ENCODE peak calls at places on chromosome 9, in nine cellular contexts. F is adrenal gland, X is colonic mucosa, R is HCT116, C is suprapubic skin, Z is fibroblast of lung, B is PC-3, U is coronary artery, P is right lobe of liver. J is an unnamed sample.

GRCh38 chr9:111974092-111974681 is 77.6 kb downstream of the UGCG start:
- DNase-seq in F (peak), X (peak), R (no peak), C (no peak), Z (peak), B (peak), U (no peak), P (no peak), J (no peak)

GRCh38 chr9:79300153-79300552 is 271.6 kb upstream of the TLE4 start:
- DNase-seq in F (no peak), X (no peak), R (no peak), C (no peak), Z (no peak), B (no peak), U (no peak), P (no peak), J (no peak)

GRCh38 chr9:123329329-123329955 is 26.6 kb upstream of the CRB2 start:
- DNase-seq in F (no peak), X (peak), R (no peak), C (no peak), Z (no peak), B (peak), U (no peak), P (no peak), J (no peak)

GRCh38 chr9:79896390-79896789 is 324.6 kb downstream of the TLE4 start:
- DNase-seq in F (no peak), X (no peak), R (no peak), C (no peak), Z (peak), B (peak), U (no peak), P (no peak), J (no peak)

GRCh38 chr9:100731557-100731956 is 153.7 kb downstream of the CAVIN4 start:
- DNase-seq in F (no peak), X (no peak), R (no peak), C (no peak), Z (no peak), B (no peak), U (no peak), P (no peak), J (no peak)

GRCh38 chr9:71145179-71145578 is 23.8 kb upstream of the TRPM3 start:
- DNase-seq in F (peak), X (no peak), R (no peak), C (no peak), Z (no peak), B (no peak), U (no peak), P (no peak), J (no peak)

GRCh38 chr9:129998491-129999122 is 44.4 kb downstream of the FNBP1 start:
- DNase-seq in F (no peak), X (no peak), R (no peak), C (no peak), Z (no peak), B (no peak), U (no peak), P (no peak), J (no peak)

GRCh38 chr9:35679766-35680330 is 6.1 kb downstream of the CA9 start:
- DNase-seq in F (no peak), X (no peak), R (no peak), C (no peak), Z (peak), B (no peak), U (no peak), P (no peak), J (no peak)

GRCh38 chr9:132069046-132069898 is 10.4 kb downstream of the MED27 start:
- DNase-seq in F (no peak), X (no peak), R (no peak), C (no peak), Z (peak), B (peak), U (no peak), P (no peak), J (no peak)

GRCh38 chr9:116806075-116806474 is 119.0 kb downstream of the TRIM32 start:
- DNase-seq in F (no peak), X (no peak), R (no peak), C (no peak), Z (no peak), B (peak), U (no peak), P (no peak), J (no peak)

GRCh38 chr9:109751253-109751652 is 28.7 kb upstream of the PALM2AKAP2 start:
- DNase-seq in F (no peak), X (no peak), R (no peak), C (no peak), Z (peak), B (peak), U (no peak), P (no peak), J (no peak)

GRCh38 chr9:120950421-120951388 is 24.1 kb upstream of the TRAF1 start:
- DNase-seq in F (no peak), X (no peak), R (no peak), C (no peak), Z (no peak), B (no peak), U (no peak), P (no peak), J (no peak)

GRCh38 chr9:111393971-111394370 is 63.9 kb upstream of the OR2K2 start:
- DNase-seq in F (no peak), X (no peak), R (no peak), C (no peak), Z (peak), B (no peak), U (no peak), P (no peak), J (no peak)

GRCh38 chr9:20573023-20573422 is 49.3 kb downstream of the MLLT3 start:
- DNase-seq in F (no peak), X (no peak), R (no peak), C (no peak), Z (no peak), B (no peak), U (no peak), P (no peak), J (no peak)

GRCh38 chr9:114691046-114691955 is 9.3 kb upstream of the TEX48 start:
- DNase-seq in F (no peak), X (no peak), R (peak), C (no peak), Z (peak), B (peak), U (no peak), P (no peak), J (no peak)

GRCh38 chr9:136847065-136847826 is 2.0 kb upstream of the PHPT1 start:
- DNase-seq in F (no peak), X (peak), R (peak), C (no peak), Z (peak), B (peak), U (peak), P (no peak), J (no peak)

GRCh38 chr9:129333961-129334743 is 156.1 kb upstream of the IER5L start:
- DNase-seq in F (peak), X (peak), R (peak), C (peak), Z (peak), B (peak), U (peak), P (peak), J (peak)

GRCh38 chr9:87602933-87603643 is 105.4 kb downstream of the DAPK1 start:
- DNase-seq in F (no peak), X (no peak), R (no peak), C (no peak), Z (no peak), B (no peak), U (no peak), P (no peak), J (no peak)

GRCh38 chr9:128113526-128114325 is 13.8 kb downstream of the PTGES2 start:
- DNase-seq in F (peak), X (no peak), R (no peak), C (no peak), Z (no peak), B (no peak), U (no peak), P (peak), J (peak)

GRCh38 chr9:110303136-110303535 is 34.5 kb downstream of the TXNDC8 start:
- DNase-seq in F (no peak), X (no peak), R (no peak), C (no peak), Z (no peak), B (no peak), U (no peak), P (no peak), J (no peak)

GRCh38 chr9:91071185-91071990 is 269.8 kb downstream of the SYK start:
- DNase-seq in F (no peak), X (no peak), R (no peak), C (no peak), Z (peak), B (peak), U (peak), P (no peak), J (peak)

GRCh38 chr9:127574089-127574921 is 37.8 kb upstream of the STXBP1 start:
- DNase-seq in F (peak), X (peak), R (no peak), C (no peak), Z (peak), B (peak), U (no peak), P (no peak), J (peak)

GRCh38 chr9:101449071-101449721 is 13.6 kb upstream of the ALDOB start:
- DNase-seq in F (peak), X (peak), R (peak), C (peak), Z (peak), B (peak), U (peak), P (peak), J (peak)

GRCh38 chr9:118305371-118305770 is 601.2 kb downstream of the TLR4 start:
- DNase-seq in F (peak), X (no peak), R (no peak), C (no peak), Z (no peak), B (no peak), U (no peak), P (no peak), J (no peak)

GRCh38 chr9:89850633-89851325 is 246.0 kb downstream of the GADD45G start:
- DNase-seq in F (peak), X (peak), R (no peak), C (peak), Z (peak), B (peak), U (peak), P (no peak), J (no peak)

GRCh38 chr9:136587145-136587943 is 41.5 kb upstream of the NOTCH1 start:
- DNase-seq in F (peak), X (peak), R (no peak), C (no peak), Z (peak), B (no peak), U (no peak), P (no peak), J (no peak)

GRCh38 chr9:112061152-112061740 is 113.9 kb downstream of the SUSD1 start:
- DNase-seq in F (peak), X (peak), R (peak), C (no peak), Z (peak), B (peak), U (no peak), P (no peak), J (peak)

DNA sequence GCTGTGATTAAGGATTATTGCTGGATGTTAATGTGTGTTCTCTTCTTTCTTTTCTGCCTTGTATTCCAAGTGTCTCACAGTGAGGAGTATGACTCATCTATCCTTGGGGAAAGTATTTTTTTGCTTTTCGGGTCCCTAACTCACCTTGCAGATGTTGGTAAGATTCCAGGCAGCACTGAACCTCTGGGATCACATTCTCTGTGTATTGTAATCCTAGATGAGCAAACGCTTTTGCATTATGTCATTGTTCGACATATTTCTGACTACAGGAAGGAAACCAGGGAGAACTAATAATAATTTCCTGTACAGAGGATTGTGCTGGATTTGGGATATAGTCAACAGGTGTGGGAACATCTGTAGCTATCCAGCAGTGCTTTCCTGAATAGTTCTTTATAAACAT is 246.1 kb upstream of the TUT7 start:
- DNase-seq in F (no peak), X (no peak), R (no peak), C (no peak), Z (peak), B (peak), U (no peak), P (no peak), J (no peak)
- H3K27ac ChIP-seq in F (no peak), X (no peak), R (no peak), C (no peak), Z (no peak), B (no peak), U (no peak), P (no peak), J (peak)

GRCh38 chr9:4393806-4394523 is 94.1 kb upstream of the GLIS3 start:
- DNase-seq in F (no peak), X (no peak), R (no peak), C (no peak), Z (no peak), B (no peak), U (no peak), P (no peak), J (no peak)
- TF ChIP-seq CTCF in F (no peak), X (no peak), R (no peak), C (no peak), Z (no peak), B (no peak), U (no peak), P (no peak), J (no peak)

DNA sequence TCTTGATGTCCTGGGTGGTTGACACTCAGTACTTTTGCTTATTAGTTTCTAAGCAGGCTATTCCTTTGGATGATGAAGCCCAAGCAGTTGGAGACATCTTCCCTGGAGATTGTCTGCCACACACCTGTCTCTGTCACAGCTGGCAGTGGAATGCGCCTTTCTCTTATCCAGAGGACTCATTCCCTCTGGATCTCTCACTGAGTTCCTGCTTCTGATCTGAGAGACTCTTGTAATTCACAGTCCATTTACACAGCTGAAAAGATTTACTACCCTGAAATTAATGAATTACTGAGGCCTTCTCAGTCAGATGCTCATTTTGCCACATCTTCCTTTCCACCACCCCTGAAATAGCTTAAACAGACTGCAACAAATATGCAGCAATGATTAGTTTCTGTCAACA is 15.9 kb downstream of the TAL2 start:
- DNase-seq in F (no peak), X (no peak), R (no peak), C (no peak), Z (no peak), B (no peak), U (no peak), P (no peak), J (no peak)
- H3K4me3 ChIP-seq in F (no peak), X (no peak), R (no peak), C (no peak), Z (no peak), B (no peak), U (no peak), P (no peak), J (no peak)

GRCh38 chr9:37984672-37985611 is 81.0 kb upstream of the SLC25A51 start:
- DNase-seq in F (peak), X (peak), R (no peak), C (no peak), Z (peak), B (peak), U (no peak), P (peak), J (peak)
- H3K27ac ChIP-seq in F (no peak), X (no peak), R (peak), C (no peak), Z (peak), B (peak), U (no peak), P (no peak), J (peak)

DNA sequence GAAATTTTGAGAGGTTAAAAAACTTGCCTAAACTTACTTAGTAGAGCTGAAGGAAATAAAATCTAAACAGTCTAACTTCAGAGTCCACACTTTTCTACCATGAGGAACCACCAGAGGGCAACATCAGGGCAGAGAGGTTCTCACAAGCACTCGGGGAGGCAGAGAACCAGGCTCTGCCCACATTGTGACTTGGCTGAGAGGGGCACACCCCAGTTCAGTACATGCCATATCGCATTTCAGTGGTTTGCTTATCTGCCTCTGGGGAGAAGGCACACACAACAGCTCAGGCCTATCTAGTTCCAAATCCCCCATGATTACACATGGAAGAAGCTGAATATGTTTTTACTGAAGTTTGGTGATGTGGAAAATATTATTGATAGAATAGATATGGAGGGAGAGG is 49.2 kb downstream of the EQTN start:
- DNase-seq in F (peak), X (peak), R (peak), C (no peak), Z (peak), B (peak), U (no peak), P (no peak), J (no peak)
- TF ChIP-seq CTCF in F (peak), X (peak), R (peak), C (peak), Z (peak), B (peak), U (peak), P (peak), J (peak)

GRCh38 chr9:36897019-36897418 is 137.0 kb downstream of the PAX5 start:
- DNase-seq in F (no peak), X (no peak), R (no peak), C (peak), Z (no peak), B (no peak), U (peak), P (no peak), J (no peak)
- H3K4me3 ChIP-seq in F (no peak), X (no peak), R (no peak), C (no peak), Z (no peak), B (no peak), U (no peak), P (no peak), J (no peak)

DNA sequence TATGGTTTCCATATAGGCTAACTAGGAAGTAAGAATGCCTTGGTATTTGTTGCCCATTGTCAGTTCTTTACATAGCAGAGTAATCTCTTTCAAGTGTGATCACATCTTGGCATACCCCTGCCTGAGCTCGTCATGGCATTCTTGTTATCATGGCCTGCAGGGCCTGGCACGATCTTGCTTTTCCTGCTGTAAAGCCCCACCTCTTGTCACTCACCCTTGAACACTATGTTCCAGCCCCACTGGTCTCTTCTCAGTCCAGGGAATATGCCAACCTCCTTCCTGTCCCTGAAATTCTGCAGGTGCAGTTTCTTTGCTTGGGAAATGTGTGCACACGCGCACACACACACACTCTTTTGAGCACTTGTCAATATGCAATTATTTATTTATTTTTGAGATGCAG is 250.2 kb upstream of the DMRT1 start:
- DNase-seq in F (peak), X (peak), R (no peak), C (no peak), Z (peak), B (peak), U (no peak), P (no peak), J (peak)
- H3K27ac ChIP-seq in F (no peak), X (peak), R (no peak), C (no peak), Z (no peak), B (peak), U (no peak), P (no peak), J (peak)